ENCODE peak calls at places on chromosomes 3 and 15, in nine cellular contexts. P is progenitor cell of endocrine pancreas; M is NCI-H774; E is hippocampal formation; B is stimulated activated CD4-positive, alpha-beta T cell treated with anti-CD3 and anti-CD28 coated beads, Interleukin-12 subunit alpha, Interleukin-12 subunit beta, amount 100 ng/mL, for 48 hours; F is ovary; S is NCI-H460; V is activated T-cell treated with anti-CD3 and anti-CD28 coated beads for 24 hours; R is AG04450. T is an unnamed sample.

GRCh38 chr15:91965501-91966180 is 112.1 kb downstream of the SLCO3A1 start:
- DNase-seq in R (no peak), M (no peak), E (no peak), F (no peak), S (peak; percentile 46), B (no peak), P (no peak), V (no peak), T (no peak)

GRCh38 chr3:195839260-195840010 is 27.7 kb upstream of the MUC4 start:
- DNase-seq in S (no peak), V (no peak), M (peak; percentile 60), R (no peak), P (no peak), E (no peak), B (no peak), F (no peak), T (no peak)

GRCh38 chr15:68232937-68233336 is 3.4 kb upstream of the CLN6 start:
- DNase-seq in R (no peak), F (no peak), P (no peak), S (no peak), B (no peak), V (no peak), E (no peak), M (no peak), T (no peak)

GRCh38 chr3:86996261-86996955 is 5.5 kb upstream of the VGLL3 start:
- DNase-seq in V (no peak), S (no peak), E (no peak), R (no peak), M (no peak), F (no peak), P (no peak), B (no peak), T (no peak)

GRCh38 chr3:30553641-30554316 is 52.6 kb upstream of the TGFBR2 start:
- DNase-seq in P (no peak), M (no peak), B (no peak), R (no peak), S (no peak), E (no peak), V (no peak), F (no peak), T (no peak)

GRCh38 chr3:128324911-128325592 is 141.6 kb downstream of the DNAJB8 start:
- DNase-seq in R (no peak), V (no peak), F (no peak), B (no peak), E (no peak), P (no peak), M (no peak), S (no peak), T (peak; percentile 27)

GRCh38 chr3:17945018-17945798 is 202.8 kb upstream of the TBC1D5 start:
- DNase-seq in V (no peak), M (no peak), B (no peak), P (no peak), R (no peak), F (no peak), E (no peak), S (no peak), T (no peak)

GRCh38 chr3:70856414-70857162 is 544.1 kb upstream of the MDFIC2 start:
- DNase-seq in E (no peak), F (no peak), P (no peak), B (no peak), R (peak; percentile 64), M (no peak), V (no peak), S (no peak), T (no peak)

GRCh38 chr3:194194051-194194756 is 58.3 kb downstream of the HES1 start:
- DNase-seq in P (no peak), E (no peak), M (no peak), F (no peak), R (no peak), S (no peak), V (no peak), B (no peak), T (no peak)

GRCh38 chr3:129507181-129507831 is 21.1 kb upstream of the RHO start:
- DNase-seq in E (peak; percentile 57), S (no peak), F (no peak), R (no peak), M (no peak), P (no peak), V (no peak), B (no peak), T (no peak)

GRCh38 chr15:56891852-56892251 is 26.6 kb upstream of the TCF12 start:
- DNase-seq in V (no peak), R (no peak), E (no peak), M (no peak), F (no peak), P (no peak), S (no peak), B (no peak), T (no peak)

GRCh38 chr3:132117642-132118041 is 82.8 kb upstream of the CPNE4 start:
- DNase-seq in V (no peak), S (no peak), E (no peak), B (no peak), R (no peak), P (no peak), M (no peak), F (no peak), T (no peak)

GRCh38 chr15:41746802-41747201 is 27.5 kb upstream of the MAPKBP1 start:
- DNase-seq in V (no peak), R (no peak), P (no peak), F (no peak), E (no peak), M (no peak), S (no peak), B (no peak), T (no peak)

GRCh38 chr3:40097507-40098117 is 211.9 kb upstream of the EIF1B start:
- DNase-seq in S (no peak), V (no peak), E (no peak), R (no peak), M (no peak), P (no peak), F (no peak), B (no peak), T (no peak)

GRCh38 chr3:185208836-185209235 is 45.0 kb downstream of the EHHADH start:
- DNase-seq in E (no peak), P (no peak), M (no peak), B (no peak), S (no peak), R (no peak), V (no peak), F (no peak), T (no peak)

GRCh38 chr3:191120447-191121304 is 78.4 kb upstream of the OSTN start:
- DNase-seq in V (no peak), R (no peak), M (no peak), F (no peak), E (no peak), P (no peak), S (no peak), B (no peak), T (no peak)